ENCODE peak calls at places on chromosome 11, in five cellular contexts. T is B cell, G is fibroblast of villous mesenchyme, K is tibial nerve, R is AG09309. H is an unnamed sample.

GRCh38 chr11:57417056-57417455 is 9.9 kb downstream of the SLC43A3 start:
- DNase-seq in K (no peak), G (no peak), T (no peak), R (peak; percentile 41), H (no peak)

GRCh38 chr11:59551651-59552521 is 40.5 kb downstream of the OR4D9 start:
- DNase-seq in T (no peak), G (peak; percentile 85), K (no peak), R (no peak), H (peak; percentile 51)

GRCh38 chr11:5291207-5291838 is 10.4 kb downstream of the OR51B4 start:
- DNase-seq in G (peak; percentile 58), K (no peak), R (no peak), T (no peak), H (no peak)

GRCh38 chr11:32829680-32830412 is at the start of gene PRRG4:
- DNase-seq in R (no peak), T (no peak), G (peak; percentile 42), K (peak; percentile 40), H (peak; percentile 63)

GRCh38 chr11:69467196-69467595 is 14.3 kb upstream of the LINC01488 start:
- DNase-seq in K (no peak), T (no peak), R (no peak), G (no peak), H (no peak)

GRCh38 chr11:65646921-65647701 is 9.2 kb downstream of the SIPA1 start:
- DNase-seq in K (no peak), T (peak; percentile 13), G (no peak), R (no peak), H (no peak)

GRCh38 chr11:111733655-111734088 is 32.5 kb downstream of the PPP2R1B start:
- DNase-seq in R (no peak), T (no peak), G (no peak), K (no peak), H (no peak)

GRCh38 chr11:119380816-119381185 is 689 bp downstream of the USP2 start:
- DNase-seq in T (no peak), R (no peak), G (no peak), K (no peak), H (no peak)

GRCh38 chr11:31780078-31780971 is 30.8 kb downstream of the PAX6 start:
- DNase-seq in K (no peak), G (no peak), T (no peak), R (no peak), H (no peak)

GRCh38 chr11:116467809-116468208 is 305.0 kb downstream of the BUD13 start:
- DNase-seq in K (no peak), R (peak; percentile 4), T (no peak), G (no peak), H (no peak)

GRCh38 chr11:99988105-99988907 is 698.8 kb upstream of the ARHGAP42 start:
- DNase-seq in K (no peak), G (peak; percentile 2), R (no peak), T (no peak), H (no peak)

GRCh38 chr11:62190011-62190410 is at the start of gene SCGB1D1:
- DNase-seq in K (no peak), G (no peak), T (no peak), R (no peak), H (no peak)

GRCh38 chr11:8699903-8700302 is 17.3 kb downstream of the RPL27A start:
- DNase-seq in T (no peak), G (no peak), R (no peak), K (peak; percentile 38), H (no peak)

GRCh38 chr11:30936476-30936875 is 350.3 kb upstream of the MPPED2 start:
- DNase-seq in G (no peak), T (no peak), R (no peak), K (no peak), H (no peak)

GRCh38 chr11:59556883-59557205 is 45.5 kb downstream of the OR4D9 start:
- DNase-seq in G (peak; percentile 49), K (no peak), R (no peak), T (no peak), H (peak; percentile 66)

GRCh38 chr11:61575886-61576516 is 4.9 kb downstream of the SYT7 start:
- DNase-seq in R (no peak), T (no peak), G (no peak), K (no peak), H (no peak)

GRCh38 chr11:100740440-100740839 is 53.4 kb downstream of the ARHGAP42 start:
- DNase-seq in R (no peak), K (no peak), T (no peak), G (peak; percentile 64), H (no peak)

GRCh38 chr11:111530091-111530490 is 10.4 kb upstream of the LAYN start:
- DNase-seq in R (no peak), G (peak; percentile 56), T (no peak), K (no peak), H (no peak)

GRCh38 chr11:44261800-44262591 is 47.9 kb downstream of the ALX4 start:
- DNase-seq in G (no peak), T (no peak), K (no peak), R (no peak), H (no peak)

GRCh38 chr11:316891-317291 is 3.1 kb downstream of the IFITM1 start:
- DNase-seq in K (no peak), T (no peak), G (no peak), R (no peak), H (peak; percentile 39)

GRCh38 chr11:119509969-119510401 is 87.0 kb upstream of the THY1 start:
- DNase-seq in G (peak; percentile 48), K (no peak), T (peak; percentile 58), R (peak; percentile 62), H (peak; percentile 65)

GRCh38 chr11:109859325-109859724 is 233.9 kb upstream of the ZC3H12C start:
- DNase-seq in T (no peak), R (peak; percentile 21), K (no peak), G (no peak), H (no peak)

GRCh38 chr11:80841716-80842115 is 1400.9 kb upstream of the TENM4 start:
- DNase-seq in R (no peak), G (no peak), K (no peak), T (no peak), H (no peak)

GRCh38 chr11:115616941-115617340 is 112.7 kb upstream of the CADM1 start:
- DNase-seq in K (no peak), R (peak; percentile 82), G (peak; percentile 44), T (no peak), H (no peak)

GRCh38 chr11:95135155-95135554 is 45.5 kb downstream of the ENDOD1 start:
- DNase-seq in G (no peak), K (no peak), R (no peak), T (no peak), H (no peak)

GRCh38 chr11:95137299-95137698 is 47.7 kb downstream of the ENDOD1 start:
- DNase-seq in R (no peak), G (no peak), T (no peak), K (no peak), H (no peak)

GRCh38 chr11:95140397-95141030 is 50.9 kb downstream of the ENDOD1 start:
- DNase-seq in G (peak; percentile 79), R (no peak), T (no peak), K (no peak), H (no peak)

GRCh38 chr11:95135880-95136279 is 46.2 kb downstream of the ENDOD1 start:
- DNase-seq in K (no peak), R (no peak), T (no peak), G (no peak), H (no peak)

DNA sequence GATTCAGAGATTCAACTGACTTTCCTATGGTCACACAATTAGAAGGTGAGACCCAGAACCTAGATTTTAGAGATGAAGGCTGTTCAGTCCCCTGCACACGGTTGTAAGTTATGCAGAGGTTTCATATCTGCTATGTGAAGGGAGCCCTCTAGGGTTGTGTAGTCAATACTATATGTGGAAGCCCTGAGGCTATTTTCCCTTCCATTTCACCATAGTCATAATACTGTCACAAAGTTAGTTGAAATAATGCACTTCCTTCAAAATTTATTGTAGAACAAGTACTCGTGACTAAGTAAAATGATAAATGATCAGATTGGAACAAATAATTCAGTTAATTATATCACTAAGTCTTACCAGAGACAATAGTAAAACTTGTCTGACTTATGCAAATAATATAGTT is 48.8 kb downstream of the ENDOD1 start:
- DNase-seq in G (peak; percentile 63), R (no peak), K (no peak), T (no peak), H (no peak)
- TF ChIP-seq CTCF in G (peak; percentile 28), R (no peak), K (peak; percentile 22), T (peak; percentile 57), H (peak; percentile 45)

DNA sequence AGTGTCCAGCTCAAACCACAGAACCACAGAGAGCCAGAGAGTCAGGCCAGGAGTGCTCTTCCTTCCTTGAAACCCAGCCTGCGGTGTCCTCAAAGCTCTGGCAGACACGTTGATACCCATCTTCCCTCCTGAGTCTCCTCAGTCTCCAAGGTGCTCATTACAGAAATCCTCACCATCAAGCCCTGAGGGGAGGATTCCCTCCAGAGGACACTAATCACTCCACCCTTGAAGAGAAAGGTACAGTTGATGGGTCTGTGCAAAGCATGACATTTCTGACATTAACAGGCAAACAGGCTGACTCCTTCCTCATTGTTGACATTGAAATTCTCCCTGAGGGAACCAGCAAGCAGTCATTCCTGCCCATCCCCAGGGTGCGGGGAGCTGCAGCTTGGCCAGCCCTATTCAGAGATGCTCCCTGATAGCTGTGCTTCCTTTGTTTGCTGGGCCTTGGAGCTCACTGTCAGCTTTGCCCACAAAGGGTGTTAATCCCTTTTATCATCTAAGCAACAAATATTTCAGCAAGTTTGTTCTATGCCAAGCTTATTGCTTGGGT is 101.7 kb upstream of the CSNK2A3 start:
- DNase-seq in R (no peak), T (no peak), G (no peak), K (no peak), H (no peak)
- TF ChIP-seq CTCF in R (no peak), T (no peak), G (no peak), K (no peak), H (no peak)

DNA sequence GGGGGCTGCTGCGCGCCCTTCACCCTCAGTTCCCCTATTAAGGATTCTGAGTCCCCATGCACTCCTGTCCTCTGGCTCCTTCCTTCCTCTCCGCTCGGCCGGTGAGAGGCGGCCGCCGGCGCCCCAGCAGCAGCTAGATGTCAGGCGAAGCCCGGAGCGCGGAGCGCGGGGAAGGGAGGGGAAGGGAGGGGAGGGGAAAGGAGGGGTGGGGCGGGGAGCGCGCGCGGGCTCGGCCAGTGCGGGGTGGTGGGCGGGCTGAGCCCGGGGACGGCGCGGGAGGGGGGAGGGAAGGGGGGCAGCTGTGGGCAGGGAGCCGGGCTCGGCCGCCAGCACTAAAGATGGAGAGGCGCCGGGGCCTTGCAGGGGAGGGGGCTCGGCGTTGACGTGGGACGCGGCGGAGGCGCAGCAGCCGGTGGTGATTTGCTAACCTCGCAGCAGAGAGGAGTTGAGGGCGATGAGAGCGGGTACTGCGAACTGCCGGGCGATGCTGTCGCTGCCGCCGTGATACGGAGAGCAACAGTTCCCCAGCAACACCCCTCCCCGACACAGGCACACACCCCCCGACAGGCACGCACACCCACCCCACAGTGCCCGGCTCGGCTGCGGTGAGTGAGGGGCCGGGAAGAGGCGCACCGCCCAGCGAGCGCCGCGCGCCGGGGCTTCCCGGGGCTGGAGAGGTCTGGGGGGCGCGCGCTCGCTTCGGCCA is at the start of gene ZBTB16:
- DNase-seq in R (no peak), T (peak; percentile 50), G (peak; percentile 92), K (peak; percentile 79), H (peak; percentile 59)
- TF ChIP-seq CTCF in R (no peak), T (no peak), G (peak; percentile 35), K (no peak), H (no peak)

GRCh38 chr11:6420677-6421076 is 1.8 kb upstream of the APBB1 start:
- DNase-seq in R (no peak), G (no peak), T (no peak), K (no peak), H (no peak)

GRCh38 chr11:6418199-6418957 is 516 bp downstream of the APBB1 start:
- DNase-seq in K (no peak), R (no peak), G (no peak), T (no peak), H (peak; percentile 22)

GRCh38 chr11:6413791-6414231 is 5.1 kb downstream of the APBB1 start:
- DNase-seq in R (no peak), T (no peak), G (no peak), K (no peak), H (peak; percentile 90)

GRCh38 chr11:6414874-6415328 is 4.0 kb downstream of the APBB1 start:
- DNase-seq in R (no peak), K (no peak), G (no peak), T (no peak), H (peak; percentile 64)

GRCh38 chr11:6418958-6419611 is at the start of gene APBB1:
- DNase-seq in K (peak; percentile 40), T (peak; percentile 56), G (peak; percentile 44), R (no peak), H (peak; percentile 69)
- TF ChIP-seq CTCF in K (peak; percentile 41), T (peak; percentile 17), G (no peak), R (no peak), H (no peak)